ENCODE peak calls at places on chromosomes 2 and 18, in seven cellular contexts. C is upper lobe of right lung; V is GM23338; A is A172; Y is WERI-Rb-1; R is activated CD4-positive, alpha-beta T cell treated with anti-CD3 and anti-CD28 coated beads for 48 hours; T is A549. B is an unnamed sample.

GRCh38 chr2:42101641-42102605 is 54.1 kb downstream of the PKDCC start:
- DNase-seq in C (peak), V (peak), A (peak), Y (no peak), R (peak), T (no peak), B (no peak)

GRCh38 chr2:20506281-20506685 is 59.4 kb downstream of the RHOB start:
- DNase-seq in C (no peak), V (peak), A (peak), Y (no peak), R (no peak), T (peak), B (peak)

GRCh38 chr2:30694286-30695055 is 112.8 kb downstream of the CAPN13 start:
- DNase-seq in C (no peak), V (no peak), A (no peak), Y (no peak), R (no peak), T (no peak), B (no peak)

GRCh38 chr18:14769381-14769780 is 21.4 kb downstream of the ANKRD30B start:
- DNase-seq in C (no peak), V (no peak), A (peak), Y (no peak), R (no peak), T (no peak), B (no peak)

GRCh38 chr18:51321696-51322095 is 124.2 kb upstream of the MEX3C start:
- DNase-seq in C (no peak), V (peak), A (no peak), Y (peak), R (no peak), T (no peak), B (peak)

GRCh38 chr18:35326695-35327387 is 17.4 kb downstream of the ZNF24 start:
- DNase-seq in C (no peak), V (no peak), A (no peak), Y (no peak), R (no peak), T (no peak), B (no peak)

GRCh38 chr2:47360937-47361336 is 42.0 kb upstream of the MSH2 start:
- DNase-seq in C (no peak), V (no peak), A (peak), Y (no peak), R (peak), T (peak), B (peak)

GRCh38 chr18:78977627-78978271 is 1.9 kb upstream of the SALL3 start:
- DNase-seq in C (no peak), V (peak), A (no peak), Y (no peak), R (no peak), T (no peak), B (no peak)

GRCh38 chr2:230868151-230868946 is 3.6 kb downstream of the ITM2C start:
- DNase-seq in C (no peak), V (peak), A (no peak), Y (no peak), R (no peak), T (no peak), B (no peak)

GRCh38 chr2:72332720-72333119 is 185.1 kb upstream of the CYP26B1 start:
- DNase-seq in C (no peak), V (no peak), A (no peak), Y (no peak), R (no peak), T (no peak), B (no peak)

GRCh38 chr2:149104221-149104620 is 65.7 kb downstream of the LYPD6B start:
- DNase-seq in C (no peak), V (no peak), A (no peak), Y (no peak), R (no peak), T (no peak), B (no peak)

GRCh38 chr18:55875330-55875933 is 287.4 kb upstream of the TCF4 start:
- DNase-seq in C (no peak), V (no peak), A (no peak), Y (no peak), R (no peak), T (no peak), B (no peak)

GRCh38 chr2:85723707-85724360 is 29.7 kb downstream of the GNLY start:
- DNase-seq in C (no peak), V (no peak), A (no peak), Y (no peak), R (no peak), T (no peak), B (no peak)

GRCh38 chr2:26177122-26177521 is 4.2 kb downstream of the GAREM2 start:
- DNase-seq in C (no peak), V (no peak), A (no peak), Y (peak), R (no peak), T (no peak), B (no peak)

GRCh38 chr18:79388043-79388442 is 7.7 kb upstream of the NFATC1 start:
- DNase-seq in C (no peak), V (no peak), A (no peak), Y (no peak), R (no peak), T (no peak), B (no peak)

GRCh38 chr2:160221391-160222276 is 21.6 kb upstream of the ITGB6 start:
- DNase-seq in C (peak), V (no peak), A (peak), Y (peak), R (no peak), T (peak), B (peak)

GRCh38 chr2:47486858-47487497 is 84.0 kb downstream of the MSH2 start:
- DNase-seq in C (no peak), V (no peak), A (no peak), Y (peak), R (no peak), T (no peak), B (no peak)

GRCh38 chr18:46211816-46212215 is 107.6 kb downstream of the HAUS1 start:
- DNase-seq in C (no peak), V (no peak), A (peak), Y (no peak), R (no peak), T (no peak), B (no peak)

GRCh38 chr2:1612391-1613077 is 131.8 kb downstream of the PXDN start:
- DNase-seq in C (peak), V (no peak), A (no peak), Y (no peak), R (no peak), T (no peak), B (no peak)

GRCh38 chr2:15954761-15955160 is 14.4 kb downstream of the MYCN start:
- DNase-seq in C (no peak), V (no peak), A (no peak), Y (no peak), R (no peak), T (no peak), B (no peak)

GRCh38 chr2:239194731-239195317 is 206.0 kb downstream of the HDAC4 start:
- DNase-seq in C (peak), V (no peak), A (no peak), Y (no peak), R (no peak), T (no peak), B (no peak)

GRCh38 chr2:24571828-24572442 is 80.9 kb downstream of the NCOA1 start:
- DNase-seq in C (no peak), V (no peak), A (no peak), Y (no peak), R (no peak), T (no peak), B (no peak)

GRCh38 chr2:191265311-191266170 is 20.3 kb downstream of the MYO1B start:
- DNase-seq in C (no peak), V (no peak), A (no peak), Y (no peak), R (no peak), T (no peak), B (no peak)